ENCODE peak calls at places on chromosomes 12 and 14, in nine cellular contexts. A is HepG2; N is heart left ventricle; M is Panc1; V is aorta; U is GM12878; Q is right cardiac atrium; H is CD4-positive, CD25-positive, alpha-beta regulatory T cell; J is lung. K is an unnamed sample.
A peak's percentile ranks its signal among the peaks of the same experiment; 100 is the strongest.

GRCh38 chr12:52828156-52829090 is 5.7 kb downstream of the KRT79 start:
- ATAC-seq in A (no peak), N (no peak), M (no peak), V (no peak), U (no peak), Q (no peak), H (no peak), J (no peak), K (no peak)

GRCh38 chr12:738712-739111 is 13.7 kb upstream of the WNK1 start:
- ATAC-seq in A (no peak), N (peak; percentile 79), M (no peak), V (no peak), U (no peak), Q (peak; percentile 80), H (no peak), J (no peak), K (no peak)

GRCh38 chr14:80954771-80955299 is 586 bp upstream of the TSHR start:
- ATAC-seq in A (peak; percentile 98), N (peak; percentile 92), M (peak; percentile 95), V (peak; percentile 94), U (peak; percentile 46), Q (peak; percentile 96), H (peak; percentile 43), J (peak; percentile 91), K (peak; percentile 91)

GRCh38 chr12:44381341-44381740 is 494.8 kb downstream of the NELL2 start:
- ATAC-seq in A (no peak), N (no peak), M (no peak), V (no peak), U (no peak), Q (no peak), H (no peak), J (no peak), K (no peak)

GRCh38 chr12:107990325-107990724 is 138.8 kb upstream of the WSCD2 start:
- ATAC-seq in A (peak; percentile 72), N (no peak), M (peak; percentile 76), V (no peak), U (peak; percentile 85), Q (no peak), H (no peak), J (no peak), K (no peak)

GRCh38 chr14:83300454-83301064 is 1766.9 kb upstream of the SEL1L start:
- ATAC-seq in A (no peak), N (no peak), M (no peak), V (no peak), U (peak; percentile 69), Q (no peak), H (no peak), J (no peak), K (no peak)

GRCh38 chr14:93039649-93040315 is 75.9 kb downstream of the ITPK1 start:
- ATAC-seq in A (no peak), N (peak; percentile 52), M (no peak), V (no peak), U (no peak), Q (peak; percentile 51), H (no peak), J (peak; percentile 51), K (peak; percentile 58)

GRCh38 chr12:80053048-80053790 is 46.1 kb upstream of the OTOGL start:
- ATAC-seq in A (no peak), N (peak; percentile 76), M (no peak), V (peak; percentile 86), U (no peak), Q (peak; percentile 68), H (no peak), J (peak; percentile 41), K (peak; percentile 84)

GRCh38 chr12:18576104-18576622 is 161.6 kb downstream of the PLCZ1 start:
- ATAC-seq in A (no peak), N (no peak), M (no peak), V (no peak), U (no peak), Q (peak; percentile 40), H (no peak), J (no peak), K (no peak)

GRCh38 chr14:57962293-57962996 is 96.6 kb upstream of the SLC35F4 start:
- ATAC-seq in A (peak; percentile 75), N (peak; percentile 28), M (no peak), V (peak; percentile 68), U (no peak), Q (no peak), H (no peak), J (no peak), K (no peak)

GRCh38 chr12:48305190-48305589 is 45.5 kb downstream of the ZNF641 start:
- ATAC-seq in A (no peak), N (no peak), M (no peak), V (no peak), U (no peak), Q (no peak), H (no peak), J (no peak), K (no peak)

GRCh38 chr14:31232081-31232480 is 24.5 kb upstream of the HECTD1 start:
- ATAC-seq in A (no peak), N (no peak), M (no peak), V (no peak), U (no peak), Q (no peak), H (no peak), J (no peak), K (no peak)

GRCh38 chr12:68267892-68268396 is 14.5 kb upstream of the IL22 start:
- ATAC-seq in A (no peak), N (no peak), M (no peak), V (no peak), U (no peak), Q (no peak), H (no peak), J (no peak), K (no peak)

GRCh38 chr14:67744057-67744456 is 42.4 kb downstream of the RDH12 start:
- ATAC-seq in A (no peak), N (peak; percentile 63), M (no peak), V (no peak), U (no peak), Q (no peak), H (no peak), J (no peak), K (no peak)

GRCh38 chr12:110141389-110141788 is 17.2 kb downstream of the IFT81 start:
- ATAC-seq in A (no peak), N (peak; percentile 76), M (no peak), V (peak; percentile 84), U (no peak), Q (peak; percentile 71), H (no peak), J (no peak), K (peak; percentile 89)

GRCh38 chr14:77272261-77272660 is 1.3 kb upstream of the NGB start:
- ATAC-seq in A (no peak), N (no peak), M (no peak), V (no peak), U (no peak), Q (no peak), H (no peak), J (no peak), K (no peak)

GRCh38 chr12:65187665-65188064 is 18.3 kb downstream of the LEMD3 start:
- ATAC-seq in A (no peak), N (no peak), M (no peak), V (no peak), U (no peak), Q (no peak), H (no peak), J (no peak), K (no peak)
- H3K27ac ChIP-seq in A (no peak overlapping the region), N (no peak overlapping the region), M (no peak overlapping the region), V (no peak overlapping the region), U (peak overlapping the region; percentile 83), Q (no peak overlapping the region), H (peak overlapping the region; percentile 2), J (no peak overlapping the region), K (no peak overlapping the region)

GRCh38 chr14:56892959-56893358 is 82.7 kb upstream of the OTX2 start:
- ATAC-seq in A (no peak), N (no peak), M (no peak), V (no peak), U (no peak), Q (no peak), H (no peak), J (no peak), K (no peak)

GRCh38 chr14:56896231-56896630 is 86.0 kb upstream of the OTX2 start:
- ATAC-seq in A (no peak), N (no peak), M (no peak), V (no peak), U (no peak), Q (no peak), H (no peak), J (no peak), K (no peak)

GRCh38 chr14:56891226-56891625 is 80.9 kb upstream of the OTX2 start:
- ATAC-seq in A (no peak), N (no peak), M (no peak), V (no peak), U (no peak), Q (no peak), H (no peak), J (no peak), K (no peak)

GRCh38 chr14:56895154-56895553 is 84.9 kb upstream of the OTX2 start:
- ATAC-seq in A (no peak), N (no peak), M (no peak), V (no peak), U (no peak), Q (no peak), H (no peak), J (no peak), K (no peak)

DNA sequence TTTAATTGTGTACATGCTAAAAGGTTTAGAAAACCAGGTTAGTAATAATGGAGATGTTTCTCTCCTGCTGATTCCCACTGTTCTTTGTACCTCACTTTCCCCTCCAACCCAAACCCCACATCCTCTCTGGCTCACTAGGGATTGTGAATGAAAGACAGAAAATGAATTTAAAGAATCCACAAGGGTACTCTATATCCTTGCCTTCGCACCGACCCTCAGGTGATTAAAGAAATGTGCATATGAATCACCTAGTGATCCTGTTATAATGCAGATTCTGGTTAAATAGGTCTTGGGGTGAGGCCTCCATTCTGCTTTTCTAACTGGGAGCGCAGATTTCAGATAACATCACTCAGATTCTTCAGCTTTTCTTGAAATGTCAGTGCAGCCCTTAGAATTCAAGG is 84.3 kb upstream of the OTX2 start:
- ATAC-seq in A (no peak), N (no peak), M (no peak), V (no peak), U (no peak), Q (no peak), H (no peak), J (no peak), K (no peak)
- H3K4me1 ChIP-seq in A (no peaks in the 10 kb centered on the region), N (no peaks in the 10 kb centered on the region), M (no peaks in the 10 kb centered on the region), V (no peaks in the 10 kb centered on the region), U (no peaks in the 10 kb centered on the region), Q (no peaks in the 10 kb centered on the region), H (no peaks in the 10 kb centered on the region), J (no peaks in the 10 kb centered on the region), K (no peaks in the 10 kb centered on the region)

GRCh38 chr12:116731801-116732200 is 6.1 kb downstream of the SPRING1 start:
- ATAC-seq in A (no peak), N (no peak), M (no peak), V (no peak), U (no peak), Q (peak; percentile 13), H (no peak), J (no peak), K (no peak)
- H3K27ac ChIP-seq in A (no peak overlapping the region), N (no peak overlapping the region), M (no peak overlapping the region), V (no peak overlapping the region), U (no peak overlapping the region), Q (no peak overlapping the region), H (no peak overlapping the region), J (no peak overlapping the region), K (no peak overlapping the region)

DNA sequence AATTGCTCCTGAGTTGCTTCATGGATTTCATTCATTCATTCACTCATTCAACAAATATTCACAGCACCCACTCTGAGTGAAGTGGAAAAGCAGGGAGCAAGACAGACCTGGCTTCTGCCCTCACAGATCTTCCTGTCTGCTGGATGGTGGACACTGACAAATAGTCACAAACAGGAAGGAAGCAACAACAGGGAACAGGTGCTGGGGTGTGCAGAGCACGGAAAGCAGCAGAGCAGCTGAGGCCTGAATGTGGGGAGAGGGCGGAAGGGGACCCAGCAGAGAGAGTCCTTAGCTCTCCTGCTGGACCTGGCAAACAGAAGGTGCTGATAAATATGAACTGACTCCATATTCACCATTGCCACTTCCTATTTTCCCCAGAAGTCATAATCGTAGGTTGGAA is 54.4 kb downstream of the SETD3 start:
- ATAC-seq in A (no peak), N (no peak), M (no peak), V (no peak), U (no peak), Q (no peak), H (no peak), J (no peak), K (no peak)
- H3K4me1 ChIP-seq in A (peaks cover 19% of the 10 kb centered on the region), N (peaks cover 5% of the 10 kb centered on the region), M (no peaks in the 10 kb centered on the region), V (no peaks in the 10 kb centered on the region), U (no peaks in the 10 kb centered on the region), Q (peaks cover 3% of the 10 kb centered on the region), H (no peaks in the 10 kb centered on the region), J (peaks cover 3% of the 10 kb centered on the region), K (peaks cover 13% of the 10 kb centered on the region)